ENCODE peak calls at places on chromosomes 7 and 10, in ten cellular contexts. T is kidney glomerular epithelial cell; I is endodermal cell; R is NCI-H1694 treated with DMSO at 0.1 percent for 48 hours; O is caudate nucleus; M is NCI-H146; N is H7; S is skeletal muscle cell; J is activated effector memory CD4-positive, alpha-beta T cell treated with anti-CD3 and anti-CD28 coated beads, Interleukin-2, amount 50 U/mL, for 16 hours; H is H9. Q is an unnamed sample.
A peak's percentile ranks its signal among the peaks of the same experiment; 100 is the strongest.

GRCh38 chr10:72175166-72175565 is 40.6 kb upstream of the ANAPC16 start:
- DNase-seq in T (peak; percentile 5), I (no peak), R (no peak), O (no peak), M (no peak), N (no peak), S (no peak), J (no peak), H (no peak), Q (no peak)

GRCh38 chr7:24755541-24756416 is 1.5 kb downstream of the GSDME start:
- DNase-seq in T (peak; percentile 65), I (no peak), R (no peak), O (no peak), M (no peak), N (no peak), S (no peak), J (no peak), H (no peak), Q (no peak)

GRCh38 chr7:96548664-96549063 is 161.0 kb downstream of the SEM1 start:
- DNase-seq in T (no peak), I (no peak), R (no peak), O (no peak), M (peak; percentile 82), N (no peak), S (no peak), J (no peak), H (no peak), Q (no peak)

GRCh38 chr10:23994459-23995046 is 214.4 kb upstream of the KIAA1217 start:
- DNase-seq in T (peak; percentile 8), I (peak; percentile 92), R (peak; percentile 29), O (peak; percentile 5), M (peak; percentile 15), N (peak; percentile 46), S (no peak), J (no peak), H (peak; percentile 62), Q (no peak)

GRCh38 chr10:9579110-9579705 is 1438.5 kb upstream of the CELF2 start:
- DNase-seq in T (peak; percentile 4), I (no peak), R (no peak), O (no peak), M (no peak), N (no peak), S (peak; percentile 14), J (no peak), H (no peak), Q (no peak)

GRCh38 chr10:114855776-114856543 is 34.4 kb downstream of the FHIP2A start:
- DNase-seq in T (peak; percentile 33), I (no peak), R (no peak), O (no peak), M (no peak), N (no peak), S (no peak), J (no peak), H (no peak), Q (no peak)

GRCh38 chr10:25725917-25726716 is 207.9 kb upstream of the MYO3A start:
- DNase-seq in T (peak; percentile 51), I (peak; percentile 74), R (peak; percentile 21), O (peak; percentile 18), M (peak; percentile 80), N (peak; percentile 28), S (peak; percentile 4), J (no peak), H (peak; percentile 60), Q (no peak)

GRCh38 chr7:144834516-144835165 is 1.2 kb downstream of the TPK1 start:
- DNase-seq in T (peak; percentile 64), I (peak; percentile 57), R (peak; percentile 53), O (no peak), M (no peak), N (peak; percentile 7), S (no peak), J (peak; percentile 77), H (no peak), Q (no peak)

Q was measured in esophagus muscularis mucosa.